ENCODE peak calls at places on chromosomes 5 and 9, in nine cellular contexts. J is cardiac septum; W is activated naive CD8-positive, alpha-beta T cell treated with anti-CD3 and anti-CD28 coated beads for 36 hours; K is colonic mucosa; H is posterior vena cava; S is mesothelial cell of epicardium; N is esophagus muscularis mucosa; T is HL-60; X is Right ventricle myocardium superior. E is an unnamed sample.

GRCh38 chr9:115107701-115108100 is 10.3 kb downstream of the TNC start:
- DNase-seq in J (no peak), N (no peak), W (no peak), S (no peak), X (no peak), K (no peak), T (no peak), H (no peak), E (no peak)

GRCh38 chr9:102497709-102498108 is 497.4 kb upstream of the CYLC2 start:
- DNase-seq in H (no peak), K (no peak), J (no peak), W (no peak), N (no peak), S (no peak), T (no peak), X (no peak), E (no peak)

GRCh38 chr5:2524620-2525019 is 226.9 kb downstream of the IRX2 start:
- DNase-seq in W (no peak), N (no peak), H (no peak), T (no peak), J (no peak), X (no peak), K (no peak), S (no peak), E (no peak)

GRCh38 chr5:10550222-10550995 is 13.5 kb upstream of the ANKRD33B start:
- DNase-seq in X (no peak), S (no peak), N (no peak), T (no peak), W (no peak), K (no peak), H (no peak), J (peak), E (no peak)

GRCh38 chr9:2053883-2054845 is 39.0 kb downstream of the SMARCA2 start:
- DNase-seq in K (peak), H (no peak), T (no peak), W (peak), S (no peak), X (no peak), J (no peak), N (no peak), E (no peak)

GRCh38 chr9:5453673-5454072 is 3.3 kb downstream of the CD274 start:
- DNase-seq in X (peak), S (no peak), K (no peak), N (no peak), T (no peak), W (no peak), H (no peak), J (no peak), E (no peak)

GRCh38 chr5:1319436-1320343 is 24.8 kb upstream of the TERT start:
- DNase-seq in T (no peak), K (no peak), S (no peak), N (no peak), J (peak), H (no peak), W (no peak), X (no peak), E (peak)

GRCh38 chr9:133306242-133307194 is 29.5 kb downstream of the SURF6 start:
- DNase-seq in K (no peak), S (no peak), N (no peak), J (no peak), X (no peak), H (no peak), W (no peak), T (no peak), E (no peak)

GRCh38 chr5:140258016-140258415 is 44.9 kb downstream of the PFDN1 start:
- DNase-seq in N (no peak), W (no peak), K (no peak), X (no peak), S (no peak), H (no peak), T (no peak), J (no peak), E (no peak)

GRCh38 chr5:132500931-132501628 is 10.5 kb upstream of the IRF1 start:
- DNase-seq in T (peak), X (peak), J (no peak), K (peak), S (no peak), H (no peak), N (peak), W (peak), E (peak)

GRCh38 chr9:76687861-76688374 is 76.3 kb upstream of the PCA3 start:
- DNase-seq in S (no peak), T (no peak), N (peak), K (no peak), J (no peak), X (no peak), W (no peak), H (no peak), E (peak)

GRCh38 chr5:108260105-108260857 is 121.6 kb downstream of the FBXL17 start:
- DNase-seq in H (peak), W (peak), N (no peak), X (peak), J (no peak), K (peak), S (peak), T (peak), E (no peak)

GRCh38 chr9:94802795-94803194 is 76.3 kb downstream of the AOPEP start:
- DNase-seq in X (no peak), N (no peak), H (no peak), W (peak), J (no peak), T (no peak), K (no peak), S (no peak), E (no peak)

GRCh38 chr5:158127536-158127935 is 268.6 kb upstream of the CLINT1 start:
- DNase-seq in W (no peak), N (no peak), S (no peak), T (no peak), X (no peak), H (no peak), J (no peak), K (no peak), E (no peak)

GRCh38 chr9:78940121-78940855 is 631.5 kb upstream of the TLE4 start:
- DNase-seq in K (no peak), J (no peak), X (no peak), S (no peak), H (no peak), T (no peak), W (no peak), N (no peak), E (no peak)

GRCh38 chr9:104074876-104075275 is 19.2 kb upstream of the SMC2 start:
- DNase-seq in K (no peak), J (no peak), X (no peak), S (no peak), N (no peak), T (no peak), W (no peak), H (no peak), E (no peak)

GRCh38 chr5:141084487-141084989 is 9.9 kb upstream of the PCDHB2 start:
- DNase-seq in J (no peak), S (no peak), N (no peak), X (peak), T (no peak), W (peak), K (no peak), H (no peak), E (no peak)

GRCh38 chr5:88398316-88398715 is 129.7 kb upstream of the TMEM161B start:
- DNase-seq in K (no peak), X (no peak), H (no peak), W (no peak), T (no peak), N (no peak), S (no peak), J (no peak), E (no peak)

E was measured in aorta.